ENCODE peak calls at places on chromosomes 5 and 9, in four cellular contexts. N is ovary, P is testis, L is pancreas. Y is an unnamed sample.

GRCh38 chr5:34915139-34915855 is at the start of the genes BRIX1 and RAD1:
- DNase-seq in L (peak), N (peak), P (peak), Y (peak)

GRCh38 chr5:962801-963200 is 45.8 kb upstream of the NKD2 start:
- DNase-seq in N (no peak), L (no peak), P (no peak), Y (no peak)

GRCh38 chr9:77648458-77649108 is 461 bp upstream of the GNA14 start:
- DNase-seq in N (peak), L (peak), P (peak), Y (peak)

GRCh38 chr9:129898205-129898604 is 62.9 kb downstream of the USP20 start:
- DNase-seq in L (no peak), N (no peak), P (no peak), Y (no peak)

GRCh38 chr9:63817622-63818518 is 1467.1 kb downstream of the FOXD4L5 start:
- DNase-seq in L (peak), P (peak), N (peak), Y (peak)

GRCh38 chr9:91191443-91192378 is 170.0 kb downstream of the AUH start:
- DNase-seq in P (no peak), L (no peak), N (peak), Y (no peak)

GRCh38 chr5:6784481-6784880 is 71.2 kb downstream of the TENT4A start:
- DNase-seq in L (no peak), P (no peak), N (no peak), Y (no peak)

GRCh38 chr9:126376311-126376902 is 49.8 kb downstream of the MVB12B start:
- DNase-seq in L (no peak), N (no peak), P (peak), Y (no peak)

GRCh38 chr5:126044111-126044668 is 379.0 kb upstream of the GRAMD2B start:
- DNase-seq in L (peak), N (no peak), P (no peak), Y (no peak)

GRCh38 chr9:4066120-4066519 is 233.7 kb downstream of the GLIS3 start:
- DNase-seq in N (no peak), P (no peak), L (no peak), Y (no peak)

GRCh38 chr9:79671558-79671957 is 99.8 kb downstream of the TLE4 start:
- DNase-seq in N (no peak), P (no peak), L (no peak), Y (no peak)

GRCh38 chr9:86557918-86558317 is 203.7 kb upstream of the TUT7 start:
- DNase-seq in L (no peak), N (no peak), P (no peak), Y (no peak)

GRCh38 chr5:58774979-58775378 is 192.1 kb downstream of the RAB3C start:
- DNase-seq in N (no peak), P (no peak), L (no peak), Y (no peak)

GRCh38 chr9:137030931-137031527 is 859 bp downstream of the FUT7 start:
- DNase-seq in L (no peak), N (no peak), P (no peak), Y (no peak)
- H3K4me3 ChIP-seq in L (no peak), N (no peak), P (no peak), Y (no peak)

DNA sequence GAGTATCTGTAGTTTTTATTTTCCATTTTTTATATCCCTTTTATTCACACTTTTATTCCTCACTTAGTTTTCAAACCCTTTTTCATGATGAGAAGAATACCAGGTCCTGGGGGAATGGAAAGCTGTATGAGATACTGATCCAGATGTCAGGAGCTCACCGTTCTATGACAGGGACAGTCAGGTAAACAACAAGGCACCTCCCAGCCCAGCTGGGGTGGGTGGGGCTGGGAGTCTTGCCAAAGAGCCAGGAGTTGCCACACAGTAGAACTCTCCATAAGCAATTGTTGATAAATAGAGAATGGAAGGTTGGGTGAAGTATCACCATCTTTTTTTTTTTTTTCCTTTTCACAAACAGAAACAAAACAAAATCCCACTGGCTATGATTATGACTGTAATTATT is 225.8 kb downstream of the NSG2 start:
- DNase-seq in L (no peak), N (no peak), P (no peak), Y (no peak)
- TF ChIP-seq CTCF in L (no peak), N (no peak), P (no peak), Y (no peak)

GRCh38 chr9:120932086-120932818 is 5.7 kb upstream of the TRAF1 start:
- DNase-seq in N (no peak), P (no peak), L (no peak), Y (peak)
- H3K4me3 ChIP-seq in N (no peak), P (no peak), L (no peak), Y (no peak)

DNA sequence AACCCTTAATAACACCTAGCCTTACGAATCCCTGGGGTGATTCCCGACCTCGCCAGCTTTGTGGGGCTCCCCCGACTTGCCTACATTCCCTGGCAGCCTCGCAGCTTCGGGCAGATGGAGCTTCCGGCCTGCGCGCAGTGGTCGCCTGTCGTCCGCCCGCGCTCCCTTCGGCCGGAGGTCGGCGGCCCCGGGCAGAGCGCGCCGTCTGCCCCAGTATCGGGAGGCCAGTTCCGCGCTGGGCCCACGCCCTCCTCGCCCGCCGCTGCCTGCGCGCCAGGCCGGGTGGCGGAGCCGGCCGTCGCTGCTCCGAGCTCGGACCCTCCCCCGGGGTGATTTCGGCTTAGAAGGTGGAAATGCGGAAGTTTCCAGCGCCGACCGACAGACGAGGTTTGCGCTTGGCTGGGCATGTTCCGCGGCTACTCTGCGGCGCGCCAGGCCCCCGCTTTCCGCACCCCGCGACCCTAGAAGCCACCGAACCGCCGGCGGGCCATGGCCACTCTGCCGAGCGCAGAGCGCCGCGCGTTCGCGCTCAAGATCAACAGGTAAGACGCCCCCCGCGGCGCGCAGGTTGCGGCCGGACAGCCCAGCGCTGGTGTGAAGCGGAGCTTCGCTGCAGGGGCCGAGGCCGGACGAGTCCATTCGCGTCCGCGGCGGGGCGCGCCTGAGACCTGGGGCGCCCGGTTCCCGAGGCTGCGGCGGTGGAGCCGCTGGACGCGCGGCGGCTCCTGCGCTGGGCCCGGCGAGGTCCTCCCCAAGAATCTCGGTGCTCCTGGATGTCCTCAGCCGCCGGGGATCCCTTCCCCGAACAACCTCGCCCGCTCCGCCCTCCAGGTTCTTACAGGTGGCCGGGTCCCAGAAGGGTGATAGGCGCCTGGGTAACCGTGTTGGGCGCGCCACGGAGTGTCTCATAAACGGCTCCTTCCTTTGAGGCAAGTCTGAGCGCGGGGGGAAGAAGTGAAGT is at the start of gene DOCK8:
- DNase-seq in N (peak), L (peak), P (peak), Y (no peak)
- TF ChIP-seq CTCF in N (peak), L (peak), P (no peak), Y (no peak)

GRCh38 chr5:78527925-78528324 is 120.6 kb downstream of the LHFPL2 start:
- DNase-seq in N (no peak), P (no peak), L (no peak), Y (no peak)
- H3K4me3 ChIP-seq in N (no peak), P (no peak), L (no peak), Y (no peak)

Y was measured in right atrium auricular region.